ENCODE peak calls at places on chromosomes 2 and 18, in seven cellular contexts. B is IMR-90; H is mesenchymal stem cell; N is foreskin keratinocyte; Q is CD4-positive, alpha-beta T cell; P is AG04450; C is right lobe of liver. W is an unnamed sample.

GRCh38 chr2:177606636-177607035 is 214.1 kb downstream of the AGPS start:
- DNase-seq in B (peak), H (peak), N (no peak), Q (no peak), P (no peak), C (no peak), W (no peak)

GRCh38 chr18:75438891-75439290 is 11.4 kb upstream of the SMIM21 start:
- DNase-seq in B (peak), H (no peak), N (peak), Q (no peak), P (no peak), C (no peak), W (no peak)

GRCh38 chr2:151638188-151638933 is 95.9 kb downstream of the NEB start:
- DNase-seq in B (no peak), H (peak), N (peak), Q (no peak), P (no peak), C (peak), W (no peak)

GRCh38 chr2:11159574-11160170 is 4.4 kb downstream of the SLC66A3 start:
- DNase-seq in B (no peak), H (no peak), N (no peak), Q (no peak), P (no peak), C (no peak), W (no peak)

GRCh38 chr18:74946646-74947045 is 262.3 kb downstream of the PTGR3 start:
- DNase-seq in B (peak), H (no peak), N (no peak), Q (no peak), P (no peak), C (no peak), W (no peak)

GRCh38 chr18:48851563-48851962 is 99.2 kb downstream of the SMAD7 start:
- DNase-seq in B (no peak), H (peak), N (no peak), Q (no peak), P (no peak), C (peak), W (no peak)

GRCh38 chr2:162256621-162257020 is 13.4 kb upstream of the FAP start:
- DNase-seq in B (peak), H (no peak), N (peak), Q (no peak), P (no peak), C (no peak), W (no peak)

GRCh38 chr2:150878347-150878746 is 383.3 kb downstream of the RBM43 start:
- DNase-seq in B (peak), H (peak), N (peak), Q (no peak), P (no peak), C (no peak), W (no peak)

GRCh38 chr2:15603044-15603765 is 11.5 kb downstream of the DDX1 start:
- DNase-seq in B (no peak), H (no peak), N (no peak), Q (no peak), P (no peak), C (no peak), W (no peak)

GRCh38 chr2:190763901-190764514 is 115.1 kb downstream of the NAB1 start:
- DNase-seq in B (peak), H (peak), N (peak), Q (no peak), P (no peak), C (no peak), W (no peak)

GRCh38 chr2:214156971-214157370 is 253.9 kb upstream of the VWC2L start:
- DNase-seq in B (no peak), H (no peak), N (peak), Q (no peak), P (no peak), C (no peak), W (no peak)

GRCh38 chr2:207505728-207506127 is 24.0 kb upstream of the CREB1 start:
- DNase-seq in B (peak), H (peak), N (peak), Q (no peak), P (no peak), C (no peak), W (no peak)

GRCh38 chr18:58716046-58716766 is 44.9 kb downstream of the MALT1 start:
- DNase-seq in B (peak), H (peak), N (no peak), Q (no peak), P (no peak), C (no peak), W (no peak)

GRCh38 chr2:24972315-24972958 is 682 bp upstream of the DNAJC27 start:
- DNase-seq in B (no peak), H (peak), N (peak), Q (peak), P (no peak), C (peak), W (no peak)

GRCh38 chr2:135590594-135591290 is 59.5 kb downstream of the R3HDM1 start:
- DNase-seq in B (no peak), H (no peak), N (no peak), Q (no peak), P (no peak), C (no peak), W (no peak)

GRCh38 chr18:9782073-9782857 is 74.2 kb downstream of the RAB31 start:
- DNase-seq in B (peak), H (peak), N (peak), Q (no peak), P (peak), C (no peak), W (no peak)

GRCh38 chr18:13217466-13217961 is 1.0 kb upstream of the LDLRAD4 start:
- DNase-seq in B (peak), H (peak), N (no peak), Q (peak), P (no peak), C (peak), W (peak)

GRCh38 chr2:105383456-105383855 is 15.4 kb downstream of the FHL2 start:
- DNase-seq in B (no peak), H (no peak), N (no peak), Q (no peak), P (no peak), C (no peak), W (no peak)

GRCh38 chr2:64166637-64167420 is 22.6 kb upstream of the PELI1 start:
- DNase-seq in B (peak), H (peak), N (peak), Q (no peak), P (no peak), C (no peak), W (no peak)

GRCh38 chr2:86087936-86088850 is 17.5 kb downstream of the POLR1A start:
- DNase-seq in B (no peak), H (no peak), N (no peak), Q (no peak), P (no peak), C (no peak), W (no peak)

GRCh38 chr2:12044857-12045256 is 298.4 kb downstream of the LPIN1 start:
- DNase-seq in B (no peak), H (no peak), N (no peak), Q (peak), P (no peak), C (no peak), W (no peak)

GRCh38 chr18:45836242-45837215 is 11.1 kb downstream of the SIGLEC15 start:
- DNase-seq in B (peak), H (peak), N (no peak), Q (no peak), P (no peak), C (no peak), W (no peak)

GRCh38 chr2:160459543-160460332 is 33.9 kb downstream of the RBMS1 start:
- DNase-seq in B (no peak), H (no peak), N (no peak), Q (no peak), P (no peak), C (no peak), W (no peak)

GRCh38 chr2:112839407-112840067 is 3.0 kb upstream of the IL1B start:
- DNase-seq in B (no peak), H (no peak), N (no peak), Q (no peak), P (no peak), C (no peak), W (no peak)

GRCh38 chr2:100786297-100786658 is 33.7 kb upstream of the NPAS2 start:
- DNase-seq in B (peak), H (peak), N (peak), Q (no peak), P (peak), C (no peak), W (no peak)

GRCh38 chr18:80103231-80103630 is 5.8 kb upstream of the ADNP2 start:
- DNase-seq in B (peak), H (peak), N (no peak), Q (no peak), P (no peak), C (no peak), W (no peak)

GRCh38 chr18:10410472-10411300 is 43.7 kb upstream of the APCDD1 start:
- DNase-seq in B (no peak), H (no peak), N (peak), Q (no peak), P (no peak), C (no peak), W (no peak)

GRCh38 chr18:45186832-45187231 is 428.4 kb upstream of the SLC14A2 start:
- DNase-seq in B (no peak), H (no peak), N (no peak), Q (no peak), P (no peak), C (no peak), W (no peak)

GRCh38 chr2:55607717-55608116 is 9.7 kb downstream of the PPP4R3B start:
- DNase-seq in B (no peak), H (no peak), N (no peak), Q (no peak), P (no peak), C (no peak), W (no peak)

GRCh38 chr2:18578033-18578432 is 11.3 kb downstream of the NT5C1B start:
- DNase-seq in B (peak), H (no peak), N (no peak), Q (no peak), P (no peak), C (no peak), W (no peak)

GRCh38 chr2:73210696-73211095 is 3.3 kb upstream of the SMYD5 start:
- DNase-seq in B (no peak), H (no peak), N (no peak), Q (no peak), P (no peak), C (no peak), W (no peak)

GRCh38 chr2:64905338-64906024 is 83.7 kb upstream of the SLC1A4 start:
- DNase-seq in B (no peak), H (no peak), N (peak), Q (no peak), P (no peak), C (peak), W (no peak)

GRCh38 chr2:18123577-18123976 is 245.1 kb downstream of the KCNS3 start:
- DNase-seq in B (no peak), H (no peak), N (no peak), Q (no peak), P (no peak), C (no peak), W (no peak)

GRCh38 chr2:3784731-3785130 is 81.4 kb downstream of the DCDC2C start:
- DNase-seq in B (peak), H (no peak), N (peak), Q (no peak), P (no peak), C (no peak), W (no peak)

GRCh38 chr2:100178085-100178788 is 35.8 kb upstream of the AFF3 start:
- DNase-seq in B (peak), H (peak), N (peak), Q (no peak), P (no peak), C (no peak), W (no peak)

GRCh38 chr2:41364842-41365241 is 683.0 kb upstream of the PKDCC start:
- DNase-seq in B (no peak), H (no peak), N (no peak), Q (no peak), P (no peak), C (no peak), W (no peak)

GRCh38 chr18:70907673-70908072 is 618.8 kb downstream of the SOCS6 start:
- DNase-seq in B (no peak), H (no peak), N (no peak), Q (no peak), P (no peak), C (no peak), W (no peak)

GRCh38 chr2:55277310-55277709 is 8.3 kb upstream of the MTIF2 start:
- DNase-seq in B (no peak), H (no peak), N (no peak), Q (no peak), P (no peak), C (no peak), W (no peak)

GRCh38 chr2:233242231-233242917 is 9.1 kb upstream of the ATG16L1 start:
- DNase-seq in B (peak), H (peak), N (no peak), Q (no peak), P (no peak), C (no peak), W (no peak)

W was measured in T follicular helper cell.